ENCODE peak calls at places on chromosomes 11 and 22, in ten cellular contexts. D is fibroblast of lung; Y is dorsolateral prefrontal cortex; T is fibroblast of pulmonary artery; H is NCI-H526; O is CD4-positive, CD25-positive, alpha-beta regulatory T cell; B is EL; E is hypothalamus; K is activated CD8-positive, alpha-beta memory T cell treated with anti-CD3 and anti-CD28 coated beads, Interleukin-2, amount 50 U/mL, for 48 hours; V is ACHN. A is an unnamed sample.

GRCh38 chr22:21981874-21982273 is 713 bp downstream of the TOP3B start:
- DNase-seq in D (no peak), Y (no peak), T (no peak), H (no peak), O (no peak), B (no peak), E (no peak), K (no peak), V (peak), A (no peak)

GRCh38 chr11:113683481-113684046 is 22.5 kb downstream of the TMPRSS5 start:
- DNase-seq in D (no peak), Y (no peak), T (no peak), H (no peak), O (no peak), B (no peak), E (no peak), K (no peak), V (no peak), A (no peak)

GRCh38 chr11:120137187-120137610 is 714 bp downstream of the TRIM29 start:
- DNase-seq in D (no peak), Y (no peak), T (no peak), H (peak), O (no peak), B (no peak), E (no peak), K (peak), V (no peak), A (no peak)

GRCh38 chr11:131811380-131811779 is 441.0 kb downstream of the NTM start:
- DNase-seq in D (peak), Y (no peak), T (no peak), H (no peak), O (no peak), B (no peak), E (no peak), K (no peak), V (no peak), A (peak)

GRCh38 chr22:24591286-24591830 is 1.5 kb downstream of the LRRC75B start:
- DNase-seq in D (no peak), Y (no peak), T (no peak), H (no peak), O (no peak), B (no peak), E (no peak), K (no peak), V (no peak), A (no peak)

GRCh38 chr22:38110008-38110862 is at the start of gene BAIAP2L2:
- DNase-seq in D (no peak), Y (no peak), T (no peak), H (peak), O (no peak), B (no peak), E (no peak), K (no peak), V (peak), A (no peak)

GRCh38 chr22:26648011-26648497 is 9.3 kb upstream of the MIAT start:
- DNase-seq in D (no peak), Y (peak), T (no peak), H (peak), O (peak), B (no peak), E (no peak), K (peak), V (no peak), A (no peak)

GRCh38 chr11:6895010-6895409 is 2.7 kb upstream of the OR2D2 start:
- DNase-seq in D (no peak), Y (no peak), T (no peak), H (peak), O (no peak), B (no peak), E (no peak), K (no peak), V (no peak), A (no peak)